ENCODE peak calls at places on chromosomes 6 and 20, in ten cellular contexts. G, L, S, B, R, Q, K, P, A and H are unnamed samples.

GRCh38 chr6:26569433-26569764 is 27.4 kb upstream of the ABT1 start:
- DNase-seq in G (no peak), L (no peak), S (no peak), B (no peak), R (no peak), Q (no peak), K (no peak), P (no peak), A (no peak), H (no peak)

GRCh38 chr6:128601060-128601459 is 80.7 kb upstream of the PTPRK start:
- DNase-seq in G (peak; percentile 23), L (no peak), S (no peak), B (no peak), R (no peak), Q (no peak), K (no peak), P (no peak), A (no peak), H (no peak)

GRCh38 chr20:9068232-9068781 is 580 bp upstream of the PLCB4 start:
- DNase-seq in G (peak; percentile 21), L (no peak), S (peak; percentile 48), B (peak; percentile 83), R (no peak), Q (peak; percentile 92), K (no peak), P (no peak), A (no peak), H (peak; percentile 57)

GRCh38 chr20:51738877-51739447 is 29.2 kb downstream of the ATP9A start:
- DNase-seq in G (peak; percentile 77), L (no peak), S (no peak), B (no peak), R (no peak), Q (no peak), K (no peak), P (no peak), A (no peak), H (no peak)

GRCh38 chr6:116876635-116877611 is at the start of gene RFX6:
- DNase-seq in G (no peak), L (peak; percentile 17), S (peak; percentile 32), B (no peak), R (no peak), Q (peak; percentile 38), K (peak; percentile 11), P (no peak), A (no peak), H (peak; percentile 51)

GRCh38 chr6:32868257-32868788 is 14.3 kb downstream of the PSMB9 start:
- DNase-seq in G (peak; percentile 62), L (peak; percentile 85), S (peak; percentile 76), B (peak; percentile 81), R (peak; percentile 23), Q (peak; percentile 58), K (peak; percentile 67), P (peak; percentile 72), A (peak; percentile 90), H (peak; percentile 61)

GRCh38 chr20:51354769-51355319 is 187.7 kb downstream of the NFATC2 start:
- DNase-seq in G (peak; percentile 98), L (no peak), S (no peak), B (no peak), R (no peak), Q (no peak), K (no peak), P (no peak), A (no peak), H (no peak)

GRCh38 chr6:53239526-53239925 is 90.9 kb upstream of the GCM1 start:
- DNase-seq in G (no peak), L (no peak), S (no peak), B (no peak), R (no peak), Q (no peak), K (no peak), P (no peak), A (no peak), H (no peak)

GRCh38 chr6:154984146-154984545 is 11.0 kb upstream of the TIAM2 start:
- DNase-seq in G (peak; percentile 18), L (no peak), S (no peak), B (no peak), R (no peak), Q (no peak), K (no peak), P (no peak), A (no peak), H (no peak)

GRCh38 chr6:41047745-41048742 is 5.0 kb upstream of the APOBEC2 start:
- DNase-seq in G (no peak), L (no peak), S (no peak), B (no peak), R (no peak), Q (no peak), K (no peak), P (no peak), A (no peak), H (no peak)